ENCODE peak calls at places on chromosomes 2 and 18, in nine cellular contexts. One of them, this sample, is unnamed.

GRCh38 chr2:4053769-4054493 is 350.6 kb downstream of the DCDC2C start:
- DNase-seq in caudate nucleus: no peak
- DNase-seq in Right ventricle myocardium superior: no peak
- DNase-seq in HepG2: no peak
- DNase-seq in AG08396: no peak
- DNase-seq in NCI-H1417 treated with DMSO at 0.1 percent for 48 hours: no peak
- DNase-seq in activated T-cell treated with anti-CD3 and anti-CD28 coated beads for 24 hours: no peak
- DNase-seq in fibroblast of pulmonary artery: peak; percentile 4
- DNase-seq in PC-3: peak; percentile 17
- DNase-seq in this sample: no peak

GRCh38 chr2:176170606-176171005 is 13.5 kb downstream of the HOXD3 start:
- DNase-seq in PC-3: no peak
- DNase-seq in activated T-cell treated with anti-CD3 and anti-CD28 coated beads for 24 hours: no peak
- DNase-seq in AG08396: no peak
- DNase-seq in caudate nucleus: no peak
- DNase-seq in NCI-H1417 treated with DMSO at 0.1 percent for 48 hours: no peak
- DNase-seq in Right ventricle myocardium superior: no peak
- DNase-seq in fibroblast of pulmonary artery: no peak
- DNase-seq in HepG2: no peak
- DNase-seq in this sample: no peak

GRCh38 chr2:157359628-157360027 is 34.0 kb upstream of the ERMN start:
- DNase-seq in AG08396: no peak
- DNase-seq in Right ventricle myocardium superior: no peak
- DNase-seq in NCI-H1417 treated with DMSO at 0.1 percent for 48 hours: no peak
- DNase-seq in caudate nucleus: no peak
- DNase-seq in fibroblast of pulmonary artery: no peak
- DNase-seq in activated T-cell treated with anti-CD3 and anti-CD28 coated beads for 24 hours: no peak
- DNase-seq in HepG2: no peak
- DNase-seq in PC-3: no peak
- DNase-seq in this sample: no peak

GRCh38 chr2:74927617-74928016 is 30.8 kb upstream of the POLE4 start:
- DNase-seq in HepG2: no peak
- DNase-seq in NCI-H1417 treated with DMSO at 0.1 percent for 48 hours: no peak
- DNase-seq in activated T-cell treated with anti-CD3 and anti-CD28 coated beads for 24 hours: no peak
- DNase-seq in AG08396: no peak
- DNase-seq in PC-3: no peak
- DNase-seq in fibroblast of pulmonary artery: no peak
- DNase-seq in Right ventricle myocardium superior: no peak
- DNase-seq in caudate nucleus: no peak
- DNase-seq in this sample: no peak

GRCh38 chr18:77316641-77317040 is 67.0 kb downstream of the GALR1 start:
- DNase-seq in caudate nucleus: no peak
- DNase-seq in HepG2: no peak
- DNase-seq in NCI-H1417 treated with DMSO at 0.1 percent for 48 hours: no peak
- DNase-seq in AG08396: no peak
- DNase-seq in PC-3: no peak
- DNase-seq in activated T-cell treated with anti-CD3 and anti-CD28 coated beads for 24 hours: no peak
- DNase-seq in fibroblast of pulmonary artery: peak; percentile 3
- DNase-seq in Right ventricle myocardium superior: no peak
- DNase-seq in this sample: no peak

GRCh38 chr18:73235491-73235890 is 367.7 kb upstream of the NETO1 start:
- DNase-seq in activated T-cell treated with anti-CD3 and anti-CD28 coated beads for 24 hours: no peak
- DNase-seq in NCI-H1417 treated with DMSO at 0.1 percent for 48 hours: no peak
- DNase-seq in Right ventricle myocardium superior: no peak
- DNase-seq in PC-3: peak; percentile 93
- DNase-seq in fibroblast of pulmonary artery: peak; percentile 36
- DNase-seq in HepG2: peak; percentile 2
- DNase-seq in AG08396: peak; percentile 56
- DNase-seq in caudate nucleus: no peak
- DNase-seq in this sample: no peak

GRCh38 chr2:127117603-127118002 is 10.6 kb upstream of the BIN1 start:
- DNase-seq in AG08396: no peak
- DNase-seq in fibroblast of pulmonary artery: no peak
- DNase-seq in caudate nucleus: no peak
- DNase-seq in activated T-cell treated with anti-CD3 and anti-CD28 coated beads for 24 hours: no peak
- DNase-seq in NCI-H1417 treated with DMSO at 0.1 percent for 48 hours: no peak
- DNase-seq in PC-3: no peak
- DNase-seq in HepG2: no peak
- DNase-seq in Right ventricle myocardium superior: no peak
- DNase-seq in this sample: no peak

GRCh38 chr2:158004131-158004530 is 97.5 kb upstream of the UPP2 start:
- DNase-seq in fibroblast of pulmonary artery: peak; percentile 7
- DNase-seq in caudate nucleus: no peak
- DNase-seq in HepG2: no peak
- DNase-seq in PC-3: peak; percentile 15
- DNase-seq in Right ventricle myocardium superior: no peak
- DNase-seq in AG08396: no peak
- DNase-seq in activated T-cell treated with anti-CD3 and anti-CD28 coated beads for 24 hours: no peak
- DNase-seq in NCI-H1417 treated with DMSO at 0.1 percent for 48 hours: no peak
- DNase-seq in this sample: no peak

GRCh38 chr2:9770308-9771100 is 72.8 kb upstream of the TAF1B start:
- DNase-seq in HepG2: peak; percentile 76
- DNase-seq in fibroblast of pulmonary artery: peak; percentile 80
- DNase-seq in caudate nucleus: peak; percentile 70
- DNase-seq in NCI-H1417 treated with DMSO at 0.1 percent for 48 hours: peak; percentile 31
- DNase-seq in PC-3: peak; percentile 72
- DNase-seq in activated T-cell treated with anti-CD3 and anti-CD28 coated beads for 24 hours: no peak
- DNase-seq in AG08396: peak; percentile 80
- DNase-seq in Right ventricle myocardium superior: peak; percentile 77
- DNase-seq in this sample: peak; percentile 72